ENCODE peak calls at places on chromosomes 2 and 18, in four cellular contexts. One of them, this sample, is unnamed.
A peak's percentile ranks its signal among the peaks of the same experiment; 100 is the strongest.

GRCh38 chr2:205585451-205586045 is 96.8 kb upstream of the NRP2 start:
- DNase-seq in GM23338: no peak
- DNase-seq in HepG2: no peak
- DNase-seq in esophagus muscularis mucosa: no peak
- DNase-seq in this sample: no peak

GRCh38 chr2:218051908-218052307 is 17.1 kb upstream of the RUFY4 start:
- DNase-seq in HepG2: no peak
- DNase-seq in GM23338: no peak
- DNase-seq in esophagus muscularis mucosa: no peak
- DNase-seq in this sample: no peak

GRCh38 chr18:3122851-3123250 is 96.9 kb downstream of the MYOM1 start:
- DNase-seq in HepG2: no peak
- DNase-seq in GM23338: no peak
- DNase-seq in esophagus muscularis mucosa: no peak
- DNase-seq in this sample: no peak

GRCh38 chr2:237208373-237209045 is 122.8 kb downstream of the COPS8 start:
- DNase-seq in GM23338: no peak
- DNase-seq in esophagus muscularis mucosa: no peak
- DNase-seq in HepG2: no peak
- DNase-seq in this sample: peak; percentile 98

GRCh38 chr2:100235098-100235497 is 87.2 kb downstream of the LONRF2 start:
- DNase-seq in GM23338: peak; percentile 9
- DNase-seq in esophagus muscularis mucosa: no peak
- DNase-seq in HepG2: no peak
- DNase-seq in this sample: no peak

GRCh38 chr18:8040021-8040420 is 472.9 kb downstream of the PTPRM start:
- DNase-seq in esophagus muscularis mucosa: no peak
- DNase-seq in HepG2: no peak
- DNase-seq in GM23338: no peak
- DNase-seq in this sample: no peak

GRCh38 chr2:183148967-183149366 is 24.7 kb downstream of the NUP35 start:
- DNase-seq in HepG2: no peak
- DNase-seq in esophagus muscularis mucosa: no peak
- DNase-seq in GM23338: no peak
- DNase-seq in this sample: no peak

GRCh38 chr2:237231593-237231992 is 145.9 kb downstream of the COPS8 start:
- DNase-seq in esophagus muscularis mucosa: peak; percentile 60
- DNase-seq in HepG2: no peak
- DNase-seq in GM23338: no peak
- DNase-seq in this sample: no peak

GRCh38 chr2:166451451-166451850 is 42.6 kb downstream of the SCN7A start:
- DNase-seq in GM23338: no peak
- DNase-seq in esophagus muscularis mucosa: no peak
- DNase-seq in HepG2: no peak
- DNase-seq in this sample: no peak

GRCh38 chr2:216362730-216363129 is 9.6 kb downstream of the MARCHF4 start:
- DNase-seq in HepG2: no peak
- DNase-seq in esophagus muscularis mucosa: no peak
- DNase-seq in GM23338: no peak
- DNase-seq in this sample: peak; percentile 69

GRCh38 chr2:169509230-169509917 is at the start of gene KLHL41:
- DNase-seq in HepG2: no peak
- DNase-seq in GM23338: no peak
- DNase-seq in esophagus muscularis mucosa: no peak
- DNase-seq in this sample: peak; percentile 44

GRCh38 chr2:102140367-102140766 is 2.2 kb upstream of the IL1R1 start:
- DNase-seq in esophagus muscularis mucosa: no peak
- DNase-seq in HepG2: no peak
- DNase-seq in GM23338: no peak
- DNase-seq in this sample: no peak

GRCh38 chr18:60064271-60064670 is 164.5 kb downstream of the PMAIP1 start:
- DNase-seq in GM23338: no peak
- DNase-seq in esophagus muscularis mucosa: no peak
- DNase-seq in HepG2: no peak
- DNase-seq in this sample: no peak

GRCh38 chr18:25298853-25299274 is 53.1 kb downstream of the ZNF521 start:
- DNase-seq in HepG2: no peak
- DNase-seq in GM23338: no peak
- DNase-seq in esophagus muscularis mucosa: no peak
- DNase-seq in this sample: peak; percentile 86

GRCh38 chr2:33763671-33764310 is 164.7 kb upstream of the FAM98A start:
- DNase-seq in esophagus muscularis mucosa: no peak
- DNase-seq in HepG2: no peak
- DNase-seq in GM23338: no peak
- DNase-seq in this sample: no peak

GRCh38 chr2:190716176-190716807 is 67.4 kb downstream of the NAB1 start:
- DNase-seq in HepG2: no peak
- DNase-seq in GM23338: no peak
- DNase-seq in esophagus muscularis mucosa: no peak
- DNase-seq in this sample: peak; percentile 40

GRCh38 chr2:191936882-191937405 is 90.1 kb upstream of the CAVIN2 start:
- DNase-seq in esophagus muscularis mucosa: no peak
- DNase-seq in GM23338: no peak
- DNase-seq in HepG2: no peak
- DNase-seq in this sample: no peak

GRCh38 chr18:26540041-26540628 is 8.2 kb downstream of the KCTD1 start:
- DNase-seq in GM23338: peak; percentile 41
- DNase-seq in HepG2: no peak
- DNase-seq in esophagus muscularis mucosa: peak; percentile 77
- DNase-seq in this sample: peak; percentile 50

GRCh38 chr2:112794841-112795240 is 10.5 kb upstream of the IL1A start:
- DNase-seq in GM23338: no peak
- DNase-seq in esophagus muscularis mucosa: no peak
- DNase-seq in HepG2: no peak
- DNase-seq in this sample: peak; percentile 69

GRCh38 chr2:202317080-202317859 is 51.7 kb downstream of the NOP58 start:
- DNase-seq in esophagus muscularis mucosa: peak; percentile 94
- DNase-seq in GM23338: peak; percentile 25
- DNase-seq in HepG2: no peak
- DNase-seq in this sample: peak; percentile 99

GRCh38 chr2:185417111-185417510 is 321.5 kb upstream of the FSIP2 start:
- DNase-seq in HepG2: no peak
- DNase-seq in GM23338: no peak
- DNase-seq in esophagus muscularis mucosa: no peak
- DNase-seq in this sample: no peak

GRCh38 chr18:3402962-3403585 is 46.9 kb upstream of the TGIF1 start:
- DNase-seq in GM23338: no peak
- DNase-seq in HepG2: no peak
- DNase-seq in esophagus muscularis mucosa: no peak
- DNase-seq in this sample: peak; percentile 52

GRCh38 chr2:10080536-10081304 is 509 bp upstream of the CYS1 start:
- DNase-seq in HepG2: no peak
- DNase-seq in GM23338: peak; percentile 47
- DNase-seq in esophagus muscularis mucosa: no peak
- DNase-seq in this sample: no peak

GRCh38 chr2:10271509-10271908 is 31.2 kb upstream of the HPCAL1 start:
- DNase-seq in HepG2: no peak
- DNase-seq in esophagus muscularis mucosa: no peak
- DNase-seq in GM23338: no peak
- DNase-seq in this sample: no peak

GRCh38 chr2:239152239-239152915 is 248.4 kb downstream of the HDAC4 start:
- DNase-seq in HepG2: no peak
- DNase-seq in esophagus muscularis mucosa: no peak
- DNase-seq in GM23338: no peak
- DNase-seq in this sample: no peak

GRCh38 chr2:130337735-130338325 is 4.9 kb upstream of the IMP4 start:
- DNase-seq in esophagus muscularis mucosa: no peak
- DNase-seq in GM23338: no peak
- DNase-seq in HepG2: no peak
- DNase-seq in this sample: peak; percentile 77

GRCh38 chr2:156399224-156399949 is 36.8 kb upstream of the GPD2 start:
- DNase-seq in GM23338: peak; percentile 23
- DNase-seq in esophagus muscularis mucosa: no peak
- DNase-seq in HepG2: no peak
- DNase-seq in this sample: peak; percentile 29

GRCh38 chr18:57841568-57841967 is 38.5 kb upstream of the ATP8B1 start:
- DNase-seq in GM23338: no peak
- DNase-seq in esophagus muscularis mucosa: no peak
- DNase-seq in HepG2: no peak
- DNase-seq in this sample: no peak

GRCh38 chr2:96760036-96760985 is at the start of gene CNNM4:
- DNase-seq in HepG2: peak; percentile 88
- DNase-seq in esophagus muscularis mucosa: peak; percentile 97
- DNase-seq in GM23338: peak; percentile 97
- DNase-seq in this sample: peak; percentile 87
- TF ChIP-seq CTCF in HepG2: peak; percentile 57
- TF ChIP-seq CTCF in esophagus muscularis mucosa: no peak
- TF ChIP-seq CTCF in GM23338: no peak
- TF ChIP-seq CTCF in this sample: peak; percentile 14

DNA sequence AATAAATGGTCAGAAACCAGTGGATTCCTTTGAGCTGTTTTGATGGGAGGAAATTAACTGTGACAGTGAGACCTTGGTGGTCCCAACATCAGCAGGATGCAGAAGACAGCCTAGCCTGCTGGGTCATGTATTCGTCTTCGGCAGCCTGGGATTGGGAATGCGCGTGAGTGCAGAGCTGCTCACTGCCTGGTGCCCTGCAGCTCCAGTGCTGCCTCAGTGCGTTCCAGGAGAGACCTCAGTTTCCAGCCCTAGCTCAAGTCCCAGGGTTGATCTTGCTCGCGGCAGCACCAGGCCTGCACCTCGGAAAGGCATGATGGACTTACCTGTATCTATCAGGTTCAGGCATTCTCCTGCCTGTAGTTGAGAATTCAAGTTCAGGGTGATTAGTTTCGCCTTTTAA is 203.9 kb downstream of the SH3RF3 start:
- DNase-seq in esophagus muscularis mucosa: no peak
- DNase-seq in HepG2: no peak
- DNase-seq in GM23338: no peak
- DNase-seq in this sample: no peak
- H3K4me3 ChIP-seq in esophagus muscularis mucosa: no peak overlapping the region
- H3K4me3 ChIP-seq in HepG2: no peak overlapping the region
- H3K4me3 ChIP-seq in GM23338: no peak overlapping the region
- H3K4me3 ChIP-seq in this sample: no peak overlapping the region

GRCh38 chr2:177149155-177149503 is 63.5 kb upstream of the HNRNPA3 start:
- DNase-seq in esophagus muscularis mucosa: no peak
- DNase-seq in GM23338: no peak
- DNase-seq in HepG2: no peak
- DNase-seq in this sample: no peak
- TF ChIP-seq CTCF in esophagus muscularis mucosa: no peak
- TF ChIP-seq CTCF in GM23338: no peak
- TF ChIP-seq CTCF in HepG2: no peak
- TF ChIP-seq CTCF in this sample: no peak

DNA sequence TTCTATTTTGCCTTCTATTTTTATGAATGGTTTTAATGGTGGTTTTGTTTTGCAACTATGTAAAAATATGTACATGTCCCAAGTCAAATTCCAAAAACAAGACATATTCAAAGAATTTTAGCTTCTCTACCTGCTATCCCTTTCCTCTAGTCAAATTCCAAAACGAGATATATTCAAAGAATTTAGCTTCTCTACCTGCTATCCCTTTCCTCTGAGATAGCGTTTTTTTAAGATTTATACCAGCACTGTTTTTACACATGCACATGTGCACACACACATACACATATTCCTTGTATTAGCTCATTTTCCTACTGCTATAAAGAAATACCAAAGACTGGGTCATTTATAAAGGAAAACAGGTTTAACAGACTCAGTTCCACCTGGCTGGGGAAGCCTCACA is 199.1 kb upstream of the ARL4C start:
- DNase-seq in esophagus muscularis mucosa: no peak
- DNase-seq in HepG2: no peak
- DNase-seq in GM23338: no peak
- DNase-seq in this sample: no peak
- H3K4me3 ChIP-seq in esophagus muscularis mucosa: no peak overlapping the region
- H3K4me3 ChIP-seq in HepG2: no peak overlapping the region
- H3K4me3 ChIP-seq in GM23338: no peak overlapping the region
- H3K4me3 ChIP-seq in this sample: no peak overlapping the region

GRCh38 chr2:174694920-174695319 is 69.4 kb downstream of the CHRNA1 start:
- DNase-seq in esophagus muscularis mucosa: no peak
- DNase-seq in HepG2: no peak
- DNase-seq in GM23338: no peak
- DNase-seq in this sample: no peak

GRCh38 chr2:174699993-174700766 is 64.1 kb downstream of the CHRNA1 start:
- DNase-seq in esophagus muscularis mucosa: no peak
- DNase-seq in GM23338: peak; percentile 72
- DNase-seq in HepG2: peak; percentile 40
- DNase-seq in this sample: peak; percentile 73

GRCh38 chr2:174694196-174694878 is 69.9 kb downstream of the CHRNA1 start:
- DNase-seq in GM23338: no peak
- DNase-seq in HepG2: no peak
- DNase-seq in esophagus muscularis mucosa: no peak
- DNase-seq in this sample: no peak

GRCh38 chr2:174693344-174693743 is 70.9 kb downstream of the CHRNA1 start:
- DNase-seq in esophagus muscularis mucosa: no peak
- DNase-seq in HepG2: no peak
- DNase-seq in GM23338: peak; percentile 22
- DNase-seq in this sample: no peak

DNA sequence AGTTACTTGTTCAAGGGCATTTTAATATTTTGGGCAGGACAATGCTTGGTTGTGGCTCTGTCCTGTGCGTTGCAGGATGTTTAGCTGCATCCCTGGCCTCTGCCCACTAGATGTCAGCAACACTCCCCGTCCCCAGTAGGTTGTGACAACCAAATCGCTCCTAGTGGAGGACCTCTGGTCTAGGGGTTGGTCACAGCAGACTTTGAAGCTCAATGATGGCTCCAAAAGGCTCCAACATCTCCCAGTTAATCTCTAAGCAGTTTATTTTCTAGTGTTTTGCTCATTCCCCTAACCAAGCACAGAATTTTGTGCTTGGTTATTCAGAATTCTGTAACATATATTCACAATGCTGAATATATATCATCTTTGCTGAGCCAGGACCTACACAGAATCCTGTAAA is 67.0 kb downstream of the CHRNA1 start:
- DNase-seq in GM23338: peak; percentile 89
- DNase-seq in HepG2: peak; percentile 70
- DNase-seq in esophagus muscularis mucosa: no peak
- DNase-seq in this sample: peak; percentile 52
- TF ChIP-seq CTCF in GM23338: peak; percentile 97
- TF ChIP-seq CTCF in HepG2: peak; percentile 83
- TF ChIP-seq CTCF in esophagus muscularis mucosa: peak; percentile 63
- TF ChIP-seq CTCF in this sample: peak; percentile 98

GRCh38 chr2:119252186-119253113 is 28.8 kb downstream of the STEAP3 start:
- DNase-seq in esophagus muscularis mucosa: no peak
- DNase-seq in HepG2: no peak
- DNase-seq in GM23338: no peak
- DNase-seq in this sample: peak; percentile 91
- H3K4me3 ChIP-seq in esophagus muscularis mucosa: no peak overlapping the region
- H3K4me3 ChIP-seq in HepG2: no peak overlapping the region
- H3K4me3 ChIP-seq in GM23338: no peak overlapping the region
- H3K4me3 ChIP-seq in this sample: no peak overlapping the region

GRCh38 chr2:189142893-189143759 is 36.4 kb downstream of the COL5A2 start:
- DNase-seq in HepG2: peak; percentile 76
- DNase-seq in esophagus muscularis mucosa: no peak
- DNase-seq in GM23338: peak; percentile 85
- DNase-seq in this sample: peak; percentile 47
- TF ChIP-seq CTCF in HepG2: peak; percentile 87
- TF ChIP-seq CTCF in esophagus muscularis mucosa: peak; percentile 41
- TF ChIP-seq CTCF in GM23338: peak; percentile 99
- TF ChIP-seq CTCF in this sample: peak; percentile 49

This sample was measured in fibroblast of the aortic adventitia.